ENCODE peak calls at places on chromosomes 13 and 19, in nine cellular contexts. J is amygdala; L is AG04450; U is pancreas; A is stimulated activated CD4-positive, alpha-beta T cell treated with anti-CD3 and anti-CD28 coated beads, TNF-alpha, amount 100 ng/mL, for 24 hours; W is hepatic stellate cell; O is glomerular endothelial cell; Q is IMR-90; P is NCI-H446. R is an unnamed sample.

GRCh38 chr13:52084971-52085370 is 43.9 kb downstream of the NEK5 start:
- DNase-seq in A (no peak), J (no peak), W (no peak), U (no peak), L (no peak), O (no peak), P (no peak), Q (no peak), R (no peak)

GRCh38 chr13:113602291-113602970 is 17.9 kb downstream of the TFDP1 start:
- DNase-seq in J (no peak), A (no peak), W (no peak), P (no peak), U (no peak), O (no peak), L (no peak), Q (no peak), R (no peak)

GRCh38 chr19:39212377-39212742 is 8.3 kb upstream of the SYCN start:
- DNase-seq in P (peak; percentile 17), W (no peak), O (no peak), Q (no peak), J (no peak), U (peak; percentile 47), L (no peak), A (peak; percentile 38), R (no peak)

GRCh38 chr13:77372275-77372674 is 45.4 kb upstream of the MYCBP2 start:
- DNase-seq in W (no peak), P (no peak), J (no peak), O (no peak), L (no peak), Q (no peak), U (no peak), A (no peak), R (no peak)

GRCh38 chr13:110254751-110255553 is 52.0 kb downstream of the COL4A1 start:
- DNase-seq in Q (peak; percentile 50), J (no peak), L (no peak), W (no peak), O (no peak), U (no peak), P (no peak), A (no peak), R (no peak)

GRCh38 chr13:92719868-92720267 is 506.7 kb upstream of the GPC6 start:
- DNase-seq in O (no peak), W (no peak), U (no peak), J (no peak), A (no peak), P (no peak), Q (no peak), L (no peak), R (no peak)

GRCh38 chr13:22235285-22235949 is 564.5 kb downstream of the FGF9 start:
- DNase-seq in J (no peak), O (no peak), P (no peak), Q (peak; percentile 4), U (no peak), A (no peak), W (no peak), L (no peak), R (no peak)

GRCh38 chr13:31038834-31039552 is 106.5 kb downstream of the TEX26 start:
- DNase-seq in P (no peak), U (no peak), J (no peak), W (no peak), Q (peak; percentile 44), L (no peak), A (no peak), O (no peak), R (no peak)

GRCh38 chr19:30631035-30631375 is 258.8 kb downstream of the ZNF536 start:
- DNase-seq in U (no peak), O (no peak), Q (no peak), A (no peak), J (no peak), P (no peak), L (no peak), W (no peak), R (no peak)

GRCh38 chr13:112447761-112448603 is 71.8 kb downstream of the SPACA7 start:
- DNase-seq in Q (no peak), O (no peak), W (no peak), U (peak; percentile 46), A (no peak), J (no peak), L (no peak), P (no peak), R (no peak)

GRCh38 chr13:109642358-109642757 is 144.0 kb downstream of the IRS2 start:
- DNase-seq in L (no peak), W (no peak), J (no peak), Q (no peak), P (no peak), A (no peak), O (no peak), U (no peak), R (no peak)

GRCh38 chr19:5718579-5719273 is 1.2 kb downstream of the LONP1 start:
- DNase-seq in Q (peak; percentile 91), W (peak; percentile 76), J (no peak), L (peak; percentile 63), A (no peak), P (peak; percentile 21), U (no peak), O (peak; percentile 14), R (no peak)

GRCh38 chr13:31846984-31847752 is 107.8 kb downstream of the RXFP2 start:
- DNase-seq in W (peak; percentile 36), U (no peak), P (no peak), Q (no peak), L (no peak), J (no peak), A (no peak), O (no peak), R (no peak)

GRCh38 chr19:49701271-49701786 is 10.4 kb downstream of the CPT1C start:
- DNase-seq in A (no peak), Q (no peak), U (no peak), P (no peak), W (no peak), O (no peak), J (no peak), L (no peak), R (no peak)

GRCh38 chr13:58300224-58300623 is 668.7 kb downstream of the PCDH17 start:
- DNase-seq in P (no peak), A (no peak), Q (no peak), L (no peak), U (no peak), J (no peak), O (no peak), W (no peak), R (no peak)

GRCh38 chr19:7366701-7367420 is 18.1 kb downstream of the ARHGEF18 start:
- DNase-seq in P (peak; percentile 31), U (peak; percentile 6), L (no peak), W (no peak), Q (peak; percentile 33), A (no peak), J (no peak), O (peak; percentile 33), R (peak; percentile 29)

GRCh38 chr19:48970139-48970766 is 5.1 kb downstream of the FTL start:
- DNase-seq in U (no peak), P (no peak), L (no peak), W (no peak), J (no peak), A (no peak), O (no peak), Q (no peak), R (no peak)

GRCh38 chr19:6236310-6237291 is 43.2 kb downstream of the MLLT1 start:
- DNase-seq in O (no peak), W (no peak), L (no peak), U (peak; percentile 99), P (no peak), A (no peak), Q (no peak), J (no peak), R (no peak)

GRCh38 chr13:107124129-107124718 is 556.3 kb upstream of the ARGLU1 start:
- DNase-seq in P (no peak), O (peak; percentile 34), Q (peak; percentile 36), J (no peak), L (no peak), W (no peak), A (no peak), U (no peak), R (peak; percentile 1)

GRCh38 chr19:8087876-8088275 is 35.3 kb downstream of the CCL25 start:
- DNase-seq in A (no peak), W (no peak), L (no peak), U (no peak), J (no peak), O (no peak), P (no peak), Q (no peak), R (no peak)

GRCh38 chr19:48628486-48629296 is 8.5 kb downstream of the DBP start:
- DNase-seq in P (no peak), J (no peak), Q (no peak), O (no peak), A (no peak), U (peak; percentile 85), W (no peak), L (no peak), R (no peak)

GRCh38 chr13:72643339-72643989 is 84.0 kb downstream of the MZT1 start:
- DNase-seq in P (peak; percentile 0), J (no peak), O (peak; percentile 34), W (peak; percentile 17), Q (peak; percentile 44), L (peak; percentile 2), A (peak; percentile 11), U (no peak), R (peak; percentile 19)

GRCh38 chr13:21476893-21477472 is 17.9 kb upstream of the ZDHHC20 start:
- DNase-seq in P (peak; percentile 75), A (peak; percentile 68), O (peak; percentile 60), Q (peak; percentile 74), W (peak; percentile 61), J (peak; percentile 81), L (peak; percentile 37), U (peak; percentile 89), R (peak; percentile 80)

GRCh38 chr13:98778749-98779148 is 26.3 kb upstream of the SLC15A1 start:
- DNase-seq in W (no peak), A (no peak), Q (no peak), L (no peak), U (no peak), P (no peak), J (no peak), O (peak; percentile 39), R (no peak)

GRCh38 chr13:40657961-40658360 is 8.5 kb downstream of the FOXO1 start:
- DNase-seq in P (no peak), W (no peak), A (no peak), Q (no peak), J (no peak), U (no peak), O (no peak), L (no peak), R (no peak)

GRCh38 chr13:35475131-35475959 is 1.1 kb downstream of the MAB21L1 start:
- DNase-seq in Q (peak; percentile 16), A (no peak), P (no peak), L (no peak), J (no peak), O (no peak), W (no peak), U (peak; percentile 51), R (peak; percentile 11)

GRCh38 chr19:2421581-2422306 is 5.6 kb downstream of the TIMM13 start:
- DNase-seq in U (peak; percentile 74), P (no peak), J (no peak), L (no peak), Q (no peak), O (no peak), W (no peak), A (no peak), R (no peak)

GRCh38 chr13:42740753-42741152 is 40.6 kb upstream of the FAM216B start:
- DNase-seq in J (no peak), P (peak; percentile 45), A (no peak), W (no peak), O (no peak), L (no peak), U (no peak), Q (no peak), R (no peak)

GRCh38 chr19:53977991-53978731 is 13.3 kb upstream of the CACNG6 start:
- DNase-seq in Q (peak; percentile 84), P (no peak), J (peak; percentile 63), U (no peak), L (peak; percentile 92), O (peak; percentile 73), W (peak; percentile 94), A (no peak), R (no peak)

GRCh38 chr13:67228909-67229308 is 1.2 kb downstream of the PCDH9 start:
- DNase-seq in O (no peak), P (no peak), A (no peak), L (no peak), J (no peak), Q (peak; percentile 32), W (no peak), U (no peak), R (no peak)

GRCh38 chr19:873084-874019 is 13.9 kb downstream of the CFD start:
- DNase-seq in Q (peak; percentile 31), J (no peak), U (peak; percentile 74), O (no peak), A (no peak), L (no peak), P (no peak), W (peak; percentile 54), R (peak; percentile 58)